ENCODE peak calls at places on chromosome 13, in seven cellular contexts. X is cardiac muscle cell; S is PC-9; R is GM23338; P is effector memory CD4-positive, alpha-beta T cell; N is pancreas; M is adrenal gland. W is an unnamed sample.
A peak's percentile ranks its signal among the peaks of the same experiment; 100 is the strongest.

GRCh38 chr13:101383595-101383994 is 32.7 kb downstream of the NALCN start:
- DNase-seq in M (no peak), X (no peak), R (no peak), N (no peak), P (no peak), S (no peak), W (no peak)

GRCh38 chr13:94343243-94343585 is 136.3 kb downstream of the DCT start:
- DNase-seq in P (no peak), X (no peak), N (no peak), S (no peak), R (no peak), M (no peak), W (no peak)

GRCh38 chr13:102779426-102780159 is 6.0 kb upstream of the TEX30 start:
- DNase-seq in X (peak; percentile 40), R (no peak), S (no peak), N (no peak), P (no peak), M (no peak), W (no peak)

GRCh38 chr13:38993381-38993780 is 2.8 kb upstream of the STOML3 start:
- DNase-seq in X (no peak), P (no peak), M (no peak), N (no peak), S (no peak), R (no peak), W (no peak)

GRCh38 chr13:102234618-102235017 is 167.2 kb downstream of the FGF14 start:
- DNase-seq in X (no peak), N (no peak), P (no peak), R (no peak), M (no peak), S (no peak), W (no peak)

GRCh38 chr13:24176351-24177101 is 16.0 kb downstream of the SPATA13 start:
- DNase-seq in N (peak; percentile 68), X (no peak), S (no peak), R (no peak), P (no peak), M (peak; percentile 85), W (no peak)

GRCh38 chr13:31670831-31671617 is 68.3 kb upstream of the RXFP2 start:
- DNase-seq in S (no peak), M (no peak), X (peak; percentile 32), P (no peak), N (no peak), R (no peak), W (no peak)

GRCh38 chr13:46962286-46962941 is 65.6 kb upstream of the HTR2A start:
- DNase-seq in P (no peak), X (peak; percentile 6), R (peak; percentile 62), M (no peak), N (no peak), S (no peak), W (peak; percentile 45)

GRCh38 chr13:110157718-110158117 is 149.2 kb downstream of the COL4A1 start:
- DNase-seq in S (peak; percentile 49), X (no peak), P (no peak), R (no peak), M (no peak), N (no peak), W (no peak)

GRCh38 chr13:112892759-112893569 is 76.0 kb upstream of the MCF2L start:
- DNase-seq in R (no peak), X (no peak), S (no peak), P (no peak), M (no peak), N (peak; percentile 71), W (no peak)

GRCh38 chr13:40024578-40024952 is 369.1 kb downstream of the COG6 start:
- DNase-seq in S (no peak), R (no peak), N (no peak), X (peak; percentile 8), P (no peak), M (no peak), W (no peak)

GRCh38 chr13:28622286-28622685 is 36.6 kb upstream of the POMP start:
- DNase-seq in N (no peak), X (no peak), M (peak; percentile 48), S (no peak), P (no peak), R (no peak), W (no peak)
- H3K4me3 ChIP-seq in N (no peak overlapping the region), X (no peak overlapping the region), M (no peak overlapping the region), S (no peak overlapping the region), P (no peak overlapping the region), R (no peak overlapping the region), W (no peak overlapping the region)

GRCh38 chr13:27523345-27524073 is 73.1 kb upstream of the MTIF3 start:
- DNase-seq in N (no peak), S (no peak), R (no peak), X (peak; percentile 6), P (no peak), M (no peak), W (no peak)

GRCh38 chr13:27528908-27529307 is 78.5 kb upstream of the MTIF3 start:
- DNase-seq in S (no peak), M (no peak), R (no peak), N (no peak), X (no peak), P (no peak), W (no peak)

GRCh38 chr13:27522847-27523246 is 72.5 kb upstream of the MTIF3 start:
- DNase-seq in M (no peak), N (no peak), X (no peak), P (no peak), S (no peak), R (no peak), W (no peak)

GRCh38 chr13:27524981-27525975 is 74.9 kb upstream of the MTIF3 start:
- DNase-seq in M (no peak), N (no peak), X (no peak), R (no peak), S (no peak), P (no peak), W (no peak)

GRCh38 chr13:27526516-27526915 is 76.2 kb upstream of the MTIF3 start:
- DNase-seq in S (no peak), X (no peak), M (no peak), N (no peak), P (no peak), R (no peak), W (no peak)
- H3K27me3 ChIP-seq in S (peaks cover 41% of the 10 kb centered on the region), X (no peaks in the 10 kb centered on the region), M (no peaks in the 10 kb centered on the region), N (no peaks in the 10 kb centered on the region), P (no peaks in the 10 kb centered on the region), R (no peaks in the 10 kb centered on the region), W (no peaks in the 10 kb centered on the region)

DNA sequence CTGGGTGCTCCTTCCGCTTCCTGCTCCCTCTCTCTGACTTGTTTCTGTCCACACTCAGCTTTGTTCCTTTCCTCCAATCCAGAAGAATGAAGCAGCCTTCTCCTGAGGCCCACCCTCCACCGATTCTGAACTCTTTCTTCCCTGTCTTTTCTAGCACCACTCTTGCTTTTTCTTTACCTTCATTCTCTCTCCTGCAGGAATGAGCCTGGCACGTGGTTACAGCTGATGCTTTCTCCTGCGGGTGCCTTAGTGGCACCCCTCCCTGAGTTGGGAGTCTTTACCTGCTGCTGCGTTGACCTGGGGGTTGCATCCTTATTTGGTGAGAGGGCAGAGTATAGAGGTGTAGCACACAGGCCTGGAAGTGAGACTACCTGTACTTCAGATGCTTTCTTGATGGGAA is 6.2 kb downstream of the UBAC2 start:
- DNase-seq in M (no peak), N (no peak), R (no peak), P (no peak), S (peak; percentile 8), X (no peak), W (no peak)
- H3K36me3 ChIP-seq in M (no peaks in the 10 kb centered on the region), N (no peaks in the 10 kb centered on the region), R (peaks cover 3% of the 10 kb centered on the region), P (peaks cover 13% of the 10 kb centered on the region), S (peaks cover 16% of the 10 kb centered on the region), X (no peaks in the 10 kb centered on the region), W (peaks cover 7% of the 10 kb centered on the region)

DNA sequence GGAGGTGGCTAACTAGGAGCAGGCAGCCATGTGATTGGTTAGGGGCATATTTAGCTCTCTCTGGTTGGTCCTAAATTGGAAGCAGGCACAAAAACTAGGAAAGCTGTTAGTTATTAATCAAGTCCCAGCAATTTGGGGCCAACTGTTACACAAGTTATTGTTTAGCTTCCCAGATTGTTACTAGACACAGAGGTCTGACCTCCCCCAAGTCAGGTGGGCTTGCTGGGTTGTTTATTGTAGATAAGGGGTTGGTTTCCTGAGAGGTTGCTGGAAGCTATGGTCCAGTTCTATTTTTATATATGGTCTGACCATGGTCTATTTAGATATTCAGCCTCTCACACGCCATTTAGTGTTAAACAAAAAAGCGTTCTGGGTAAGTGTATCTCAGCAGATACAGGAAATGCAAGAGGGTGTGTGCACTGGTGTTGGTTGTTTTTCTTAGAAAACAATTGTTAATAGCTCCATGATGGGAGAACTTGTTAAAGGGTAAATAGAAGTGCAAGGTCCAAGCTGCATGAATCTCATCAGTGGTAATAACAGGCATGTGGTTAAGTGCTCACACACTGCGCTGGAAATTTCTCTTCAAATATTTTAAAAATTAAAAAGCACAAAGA is 150.0 kb downstream of the RAP2A start:
- DNase-seq in R (no peak), S (no peak), X (no peak), M (no peak), N (no peak), P (no peak), W (no peak)
- H3K4me3 ChIP-seq in R (no peak overlapping the region), S (no peak overlapping the region), X (no peak overlapping the region), M (no peak overlapping the region), N (no peak overlapping the region), P (no peak overlapping the region), W (no peak overlapping the region)